ENCODE peak calls at places on chromosomes 7 and 10, in five cellular contexts. Q, P, U, S and E are unnamed samples.

GRCh38 chr7:108165726-108166125 is 35.6 kb upstream of the LAMB4 start:
- DNase-seq in Q (no peak), U (no peak), S (no peak), P (no peak), E (no peak)

GRCh38 chr10:5816170-5816569 is 2.9 kb upstream of the GDI2 start:
- DNase-seq in P (no peak), S (no peak), U (no peak), Q (no peak), E (no peak)

GRCh38 chr7:80095545-80095944 is 39.1 kb upstream of the GNAI1 start:
- DNase-seq in Q (no peak), P (no peak), U (no peak), S (no peak), E (no peak)

GRCh38 chr7:118214051-118214832 is 10.3 kb upstream of the ANKRD7 start:
- DNase-seq in U (peak), S (peak), P (no peak), Q (no peak), E (no peak)

GRCh38 chr10:132544744-132545658 is 7.4 kb downstream of the INPP5A start:
- DNase-seq in Q (no peak), U (no peak), P (no peak), S (no peak), E (no peak)

GRCh38 chr7:96591900-96592676 is 117.6 kb downstream of the SEM1 start:
- DNase-seq in S (no peak), P (no peak), U (no peak), Q (no peak), E (no peak)

GRCh38 chr10:91043173-91043910 is 122.5 kb upstream of the ANKRD1 start:
- DNase-seq in P (no peak), S (no peak), U (peak), Q (no peak), E (no peak)

GRCh38 chr10:110661292-110661691 is 17.2 kb downstream of the RBM20 start:
- DNase-seq in U (no peak), Q (no peak), P (no peak), S (no peak), E (no peak)

GRCh38 chr10:130074639-130075038 is 36.0 kb downstream of the C10orf143 start:
- DNase-seq in U (no peak), S (no peak), Q (no peak), P (no peak), E (no peak)

GRCh38 chr7:123916240-123916724 is 8.8 kb upstream of the SPAM1 start:
- DNase-seq in P (no peak), S (no peak), Q (no peak), U (no peak), E (no peak)

GRCh38 chr7:94510582-94511456 is 1.2 kb downstream of the CASD1 start:
- DNase-seq in U (no peak), Q (peak), P (no peak), S (peak), E (no peak)

GRCh38 chr7:134669845-134670373 is 23.3 kb downstream of the BPGM start:
- DNase-seq in Q (no peak), U (no peak), S (no peak), P (no peak), E (no peak)

GRCh38 chr7:126529833-126530232 is 722.9 kb downstream of the GRM8 start:
- DNase-seq in U (no peak), Q (no peak), P (no peak), S (no peak), E (no peak)

GRCh38 chr10:5943536-5943935 is 33.8 kb downstream of the IL15RA start:
- DNase-seq in P (no peak), Q (no peak), S (peak), U (no peak), E (no peak)

DNA sequence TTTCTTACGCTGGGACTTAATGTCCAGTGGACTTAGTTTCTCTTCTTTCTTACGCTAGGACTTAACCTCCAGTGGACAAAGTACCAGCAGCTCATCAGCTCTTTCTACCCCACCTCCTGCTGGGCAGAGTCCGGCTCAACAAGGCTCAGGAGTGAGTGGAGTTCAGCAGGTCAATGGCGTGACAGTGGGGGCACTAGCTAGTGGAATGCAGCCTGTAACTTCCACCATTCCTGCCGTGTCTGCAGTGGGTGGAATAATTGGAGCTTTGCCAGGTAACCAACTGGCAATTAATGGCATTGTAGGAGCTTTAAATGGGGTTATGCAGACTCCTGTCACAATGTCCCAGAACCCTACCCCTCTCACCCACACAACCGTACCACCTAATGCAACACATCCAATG is 199.7 kb downstream of the MLLT10 start:
- DNase-seq in S (no peak), U (no peak), P (no peak), Q (no peak), E (no peak)
- TF ChIP-seq CTCF in S (no peak), U (no peak), P (no peak), Q (no peak), E (no peak)

GRCh38 chr7:1569833-1570632 is at the start of gene PSMG3:
- DNase-seq in P (peak), U (no peak), S (peak), Q (peak), E (peak)
- TF ChIP-seq CTCF in P (peak), U (peak), S (peak), Q (peak), E (no peak)

GRCh38 chr10:75400163-75400768 is 1.3 kb downstream of the ZNF503 start:
- DNase-seq in Q (no peak), P (peak), U (no peak), S (peak), E (no peak)
- TF ChIP-seq CTCF in Q (no peak), P (no peak), U (no peak), S (no peak), E (no peak)

GRCh38 chr10:98446656-98447221 is at the start of gene HPS1:
- DNase-seq in S (peak), Q (peak), U (no peak), P (peak), E (peak)
- TF ChIP-seq CTCF in S (no peak), Q (no peak), U (no peak), P (peak), E (no peak)